ENCODE peak calls at places on chromosome 4, in five cellular contexts. One of them, this sample, is unnamed.

GRCh38 chr4:54773022-54773421 is 115.3 kb downstream of the KIT start:
- DNase-seq in colonic mucosa: no peak
- DNase-seq in epithelial cell of prostate: no peak
- DNase-seq in anterior cingulate cortex: no peak
- DNase-seq in BJ: no peak
- DNase-seq in this sample: peak

GRCh38 chr4:39363773-39364393 is 2.3 kb downstream of the RFC1 start:
- DNase-seq in BJ: no peak
- DNase-seq in epithelial cell of prostate: no peak
- DNase-seq in colonic mucosa: no peak
- DNase-seq in anterior cingulate cortex: no peak
- DNase-seq in this sample: no peak

GRCh38 chr4:40992472-40993298 is 221.7 kb downstream of the APBB2 start:
- DNase-seq in epithelial cell of prostate: peak
- DNase-seq in colonic mucosa: no peak
- DNase-seq in anterior cingulate cortex: no peak
- DNase-seq in BJ: no peak
- DNase-seq in this sample: peak

GRCh38 chr4:23881674-23882337 is 8.0 kb downstream of the PPARGC1A start:
- DNase-seq in BJ: no peak
- DNase-seq in anterior cingulate cortex: no peak
- DNase-seq in epithelial cell of prostate: no peak
- DNase-seq in colonic mucosa: no peak
- DNase-seq in this sample: peak

GRCh38 chr4:173074501-173074946 is 94.1 kb upstream of the GALNT7 start:
- DNase-seq in BJ: peak
- DNase-seq in anterior cingulate cortex: no peak
- DNase-seq in epithelial cell of prostate: peak
- DNase-seq in colonic mucosa: no peak
- DNase-seq in this sample: peak

GRCh38 chr4:105563352-105563751 is 10.9 kb downstream of the ARHGEF38 start:
- DNase-seq in colonic mucosa: no peak
- DNase-seq in BJ: no peak
- DNase-seq in epithelial cell of prostate: no peak
- DNase-seq in anterior cingulate cortex: no peak
- DNase-seq in this sample: no peak

GRCh38 chr4:86918539-86919072 is 16.2 kb upstream of the AFF1 start:
- DNase-seq in anterior cingulate cortex: no peak
- DNase-seq in BJ: no peak
- DNase-seq in epithelial cell of prostate: no peak
- DNase-seq in colonic mucosa: no peak
- DNase-seq in this sample: no peak

GRCh38 chr4:148076964-148077363 is 345.1 kb downstream of the ARHGAP10 start:
- DNase-seq in BJ: no peak
- DNase-seq in colonic mucosa: no peak
- DNase-seq in anterior cingulate cortex: no peak
- DNase-seq in epithelial cell of prostate: no peak
- DNase-seq in this sample: no peak

GRCh38 chr4:94458682-94459081 is 6.9 kb downstream of the PDLIM5 start:
- DNase-seq in colonic mucosa: no peak
- DNase-seq in epithelial cell of prostate: no peak
- DNase-seq in BJ: no peak
- DNase-seq in anterior cingulate cortex: no peak
- DNase-seq in this sample: peak

GRCh38 chr4:141580523-141580922 is 55.9 kb upstream of the IL15 start:
- DNase-seq in colonic mucosa: no peak
- DNase-seq in BJ: no peak
- DNase-seq in epithelial cell of prostate: no peak
- DNase-seq in anterior cingulate cortex: no peak
- DNase-seq in this sample: peak

GRCh38 chr4:94926936-94927335 is 169.2 kb downstream of the BMPR1B start:
- DNase-seq in epithelial cell of prostate: no peak
- DNase-seq in anterior cingulate cortex: no peak
- DNase-seq in colonic mucosa: no peak
- DNase-seq in BJ: no peak
- DNase-seq in this sample: no peak

GRCh38 chr4:8364141-8364540 is 76.4 kb downstream of the ACOX3 start:
- DNase-seq in BJ: no peak
- DNase-seq in anterior cingulate cortex: no peak
- DNase-seq in colonic mucosa: no peak
- DNase-seq in epithelial cell of prostate: no peak
- DNase-seq in this sample: no peak